ENCODE peak calls at places on chromosomes 3 and 15, in ten cellular contexts. One of them, this sample, is unnamed.

GRCh38 chr3:195708626-195709481 is 11.9 kb upstream of the MUC20 start:
- DNase-seq in activated T-cell treated with anti-CD3 and anti-CD28 coated beads for 1 hour: no peak
- DNase-seq in hypothalamus: no peak
- DNase-seq in endothelial cell of umbilical vein: no peak
- DNase-seq in ACHN: no peak
- DNase-seq in posterior vena cava: no peak
- DNase-seq in aorta: peak
- DNase-seq in HS-27A: no peak
- DNase-seq in cerebellum: no peak
- DNase-seq in T-helper 17 cell: no peak
- DNase-seq in this sample: no peak

GRCh38 chr3:184168363-184169120 is 6.1 kb upstream of the AP2M1 start:
- DNase-seq in cerebellum: no peak
- DNase-seq in HS-27A: no peak
- DNase-seq in T-helper 17 cell: no peak
- DNase-seq in hypothalamus: no peak
- DNase-seq in aorta: no peak
- DNase-seq in ACHN: no peak
- DNase-seq in posterior vena cava: no peak
- DNase-seq in activated T-cell treated with anti-CD3 and anti-CD28 coated beads for 1 hour: no peak
- DNase-seq in endothelial cell of umbilical vein: no peak
- DNase-seq in this sample: no peak

GRCh38 chr15:88932271-88932874 is 19.2 kb upstream of the MFGE8 start:
- DNase-seq in ACHN: no peak
- DNase-seq in endothelial cell of umbilical vein: no peak
- DNase-seq in cerebellum: no peak
- DNase-seq in T-helper 17 cell: no peak
- DNase-seq in hypothalamus: peak
- DNase-seq in HS-27A: no peak
- DNase-seq in posterior vena cava: no peak
- DNase-seq in activated T-cell treated with anti-CD3 and anti-CD28 coated beads for 1 hour: no peak
- DNase-seq in aorta: no peak
- DNase-seq in this sample: no peak

GRCh38 chr3:136893848-136894443 is 31.9 kb downstream of the NCK1 start:
- DNase-seq in ACHN: no peak
- DNase-seq in cerebellum: no peak
- DNase-seq in posterior vena cava: no peak
- DNase-seq in hypothalamus: no peak
- DNase-seq in T-helper 17 cell: no peak
- DNase-seq in endothelial cell of umbilical vein: peak
- DNase-seq in HS-27A: no peak
- DNase-seq in aorta: no peak
- DNase-seq in activated T-cell treated with anti-CD3 and anti-CD28 coated beads for 1 hour: no peak
- DNase-seq in this sample: no peak

GRCh38 chr15:60576515-60576914 is 97.6 kb upstream of the ICE2 start:
- DNase-seq in T-helper 17 cell: no peak
- DNase-seq in posterior vena cava: no peak
- DNase-seq in cerebellum: no peak
- DNase-seq in endothelial cell of umbilical vein: no peak
- DNase-seq in hypothalamus: no peak
- DNase-seq in ACHN: no peak
- DNase-seq in aorta: no peak
- DNase-seq in HS-27A: no peak
- DNase-seq in activated T-cell treated with anti-CD3 and anti-CD28 coated beads for 1 hour: no peak
- DNase-seq in this sample: no peak

GRCh38 chr3:137110392-137110996 is 152.7 kb downstream of the IL20RB start:
- DNase-seq in endothelial cell of umbilical vein: peak
- DNase-seq in aorta: no peak
- DNase-seq in ACHN: peak
- DNase-seq in T-helper 17 cell: no peak
- DNase-seq in hypothalamus: no peak
- DNase-seq in HS-27A: no peak
- DNase-seq in posterior vena cava: no peak
- DNase-seq in cerebellum: peak
- DNase-seq in activated T-cell treated with anti-CD3 and anti-CD28 coated beads for 1 hour: no peak
- DNase-seq in this sample: no peak

GRCh38 chr3:11371758-11372157 is 99.6 kb downstream of the ATG7 start:
- DNase-seq in endothelial cell of umbilical vein: no peak
- DNase-seq in posterior vena cava: no peak
- DNase-seq in cerebellum: no peak
- DNase-seq in ACHN: no peak
- DNase-seq in aorta: no peak
- DNase-seq in HS-27A: no peak
- DNase-seq in activated T-cell treated with anti-CD3 and anti-CD28 coated beads for 1 hour: no peak
- DNase-seq in hypothalamus: no peak
- DNase-seq in T-helper 17 cell: no peak
- DNase-seq in this sample: no peak

GRCh38 chr3:191235331-191236314 is 36.6 kb downstream of the OSTN start:
- DNase-seq in T-helper 17 cell: no peak
- DNase-seq in ACHN: no peak
- DNase-seq in aorta: no peak
- DNase-seq in posterior vena cava: no peak
- DNase-seq in hypothalamus: no peak
- DNase-seq in endothelial cell of umbilical vein: no peak
- DNase-seq in HS-27A: peak
- DNase-seq in cerebellum: no peak
- DNase-seq in activated T-cell treated with anti-CD3 and anti-CD28 coated beads for 1 hour: no peak
- DNase-seq in this sample: no peak

GRCh38 chr3:146148468-146148931 is 12.5 kb downstream of the PLOD2 start:
- DNase-seq in HS-27A: no peak
- DNase-seq in activated T-cell treated with anti-CD3 and anti-CD28 coated beads for 1 hour: no peak
- DNase-seq in cerebellum: no peak
- DNase-seq in ACHN: peak
- DNase-seq in posterior vena cava: no peak
- DNase-seq in endothelial cell of umbilical vein: peak
- DNase-seq in hypothalamus: no peak
- DNase-seq in T-helper 17 cell: no peak
- DNase-seq in aorta: no peak
- DNase-seq in this sample: no peak

GRCh38 chr15:85618956-85619491 is 175.7 kb downstream of the KLHL25 start:
- DNase-seq in hypothalamus: peak
- DNase-seq in cerebellum: no peak
- DNase-seq in T-helper 17 cell: peak
- DNase-seq in aorta: peak
- DNase-seq in activated T-cell treated with anti-CD3 and anti-CD28 coated beads for 1 hour: peak
- DNase-seq in posterior vena cava: peak
- DNase-seq in ACHN: peak
- DNase-seq in HS-27A: peak
- DNase-seq in endothelial cell of umbilical vein: peak
- DNase-seq in this sample: no peak

GRCh38 chr3:76753599-76753998 is 286.3 kb upstream of the ROBO2 start:
- DNase-seq in cerebellum: no peak
- DNase-seq in ACHN: peak
- DNase-seq in activated T-cell treated with anti-CD3 and anti-CD28 coated beads for 1 hour: no peak
- DNase-seq in HS-27A: no peak
- DNase-seq in aorta: no peak
- DNase-seq in hypothalamus: no peak
- DNase-seq in posterior vena cava: no peak
- DNase-seq in endothelial cell of umbilical vein: no peak
- DNase-seq in T-helper 17 cell: no peak
- DNase-seq in this sample: no peak

GRCh38 chr15:61137139-61137792 is 91.8 kb downstream of the RORA start:
- DNase-seq in posterior vena cava: no peak
- DNase-seq in aorta: no peak
- DNase-seq in hypothalamus: no peak
- DNase-seq in T-helper 17 cell: no peak
- DNase-seq in activated T-cell treated with anti-CD3 and anti-CD28 coated beads for 1 hour: no peak
- DNase-seq in cerebellum: no peak
- DNase-seq in HS-27A: no peak
- DNase-seq in endothelial cell of umbilical vein: no peak
- DNase-seq in ACHN: no peak
- DNase-seq in this sample: no peak

GRCh38 chr15:67456677-67457529 is 64.0 kb upstream of the C15orf61 start:
- DNase-seq in T-helper 17 cell: peak
- DNase-seq in cerebellum: peak
- DNase-seq in posterior vena cava: peak
- DNase-seq in hypothalamus: peak
- DNase-seq in aorta: peak
- DNase-seq in activated T-cell treated with anti-CD3 and anti-CD28 coated beads for 1 hour: peak
- DNase-seq in HS-27A: peak
- DNase-seq in ACHN: peak
- DNase-seq in endothelial cell of umbilical vein: peak
- DNase-seq in this sample: peak

GRCh38 chr3:141414141-141414689 is 45.9 kb downstream of the ZBTB38 start:
- DNase-seq in endothelial cell of umbilical vein: no peak
- DNase-seq in T-helper 17 cell: no peak
- DNase-seq in aorta: no peak
- DNase-seq in ACHN: no peak
- DNase-seq in activated T-cell treated with anti-CD3 and anti-CD28 coated beads for 1 hour: no peak
- DNase-seq in HS-27A: no peak
- DNase-seq in posterior vena cava: no peak
- DNase-seq in hypothalamus: no peak
- DNase-seq in cerebellum: no peak
- DNase-seq in this sample: no peak

GRCh38 chr15:68412218-68412617 is 19.7 kb downstream of the ITGA11 start:
- DNase-seq in ACHN: no peak
- DNase-seq in aorta: peak
- DNase-seq in HS-27A: no peak
- DNase-seq in T-helper 17 cell: no peak
- DNase-seq in cerebellum: no peak
- DNase-seq in activated T-cell treated with anti-CD3 and anti-CD28 coated beads for 1 hour: no peak
- DNase-seq in posterior vena cava: peak
- DNase-seq in hypothalamus: no peak
- DNase-seq in endothelial cell of umbilical vein: no peak
- DNase-seq in this sample: no peak

GRCh38 chr3:30370681-30371271 is 235.6 kb upstream of the TGFBR2 start:
- DNase-seq in HS-27A: peak
- DNase-seq in posterior vena cava: no peak
- DNase-seq in T-helper 17 cell: no peak
- DNase-seq in activated T-cell treated with anti-CD3 and anti-CD28 coated beads for 1 hour: no peak
- DNase-seq in endothelial cell of umbilical vein: peak
- DNase-seq in hypothalamus: no peak
- DNase-seq in aorta: no peak
- DNase-seq in cerebellum: no peak
- DNase-seq in ACHN: no peak
- DNase-seq in this sample: no peak

GRCh38 chr3:122391674-122392446 is 7.9 kb downstream of the FAM162A start:
- DNase-seq in HS-27A: no peak
- DNase-seq in aorta: no peak
- DNase-seq in ACHN: no peak
- DNase-seq in posterior vena cava: no peak
- DNase-seq in cerebellum: no peak
- DNase-seq in T-helper 17 cell: no peak
- DNase-seq in endothelial cell of umbilical vein: no peak
- DNase-seq in hypothalamus: no peak
- DNase-seq in activated T-cell treated with anti-CD3 and anti-CD28 coated beads for 1 hour: no peak
- DNase-seq in this sample: no peak

GRCh38 chr15:33985287-33985686 is 17.0 kb downstream of the CHRM5 start:
- DNase-seq in activated T-cell treated with anti-CD3 and anti-CD28 coated beads for 1 hour: no peak
- DNase-seq in endothelial cell of umbilical vein: no peak
- DNase-seq in aorta: no peak
- DNase-seq in T-helper 17 cell: no peak
- DNase-seq in cerebellum: no peak
- DNase-seq in ACHN: peak
- DNase-seq in hypothalamus: no peak
- DNase-seq in posterior vena cava: no peak
- DNase-seq in HS-27A: peak
- DNase-seq in this sample: no peak

GRCh38 chr3:33883538-33884203 is 85.2 kb downstream of the PDCD6IP start:
- DNase-seq in posterior vena cava: no peak
- DNase-seq in hypothalamus: no peak
- DNase-seq in HS-27A: peak
- DNase-seq in cerebellum: peak
- DNase-seq in activated T-cell treated with anti-CD3 and anti-CD28 coated beads for 1 hour: no peak
- DNase-seq in aorta: no peak
- DNase-seq in ACHN: peak
- DNase-seq in endothelial cell of umbilical vein: peak
- DNase-seq in T-helper 17 cell: no peak
- DNase-seq in this sample: no peak

GRCh38 chr15:73555080-73555479 is 78.1 kb downstream of the NPTN start:
- DNase-seq in activated T-cell treated with anti-CD3 and anti-CD28 coated beads for 1 hour: no peak
- DNase-seq in posterior vena cava: no peak
- DNase-seq in cerebellum: no peak
- DNase-seq in ACHN: no peak
- DNase-seq in aorta: no peak
- DNase-seq in hypothalamus: no peak
- DNase-seq in T-helper 17 cell: no peak
- DNase-seq in HS-27A: no peak
- DNase-seq in endothelial cell of umbilical vein: no peak
- DNase-seq in this sample: no peak

GRCh38 chr3:174270841-174271240 is 588.3 kb upstream of the NAALADL2 start:
- DNase-seq in hypothalamus: no peak
- DNase-seq in T-helper 17 cell: no peak
- DNase-seq in ACHN: no peak
- DNase-seq in HS-27A: no peak
- DNase-seq in posterior vena cava: no peak
- DNase-seq in activated T-cell treated with anti-CD3 and anti-CD28 coated beads for 1 hour: no peak
- DNase-seq in cerebellum: no peak
- DNase-seq in aorta: no peak
- DNase-seq in endothelial cell of umbilical vein: no peak
- DNase-seq in this sample: no peak

GRCh38 chr15:81752974-81753373 is 292.8 kb downstream of the MEX3B start:
- DNase-seq in hypothalamus: no peak
- DNase-seq in ACHN: no peak
- DNase-seq in aorta: no peak
- DNase-seq in endothelial cell of umbilical vein: no peak
- DNase-seq in cerebellum: no peak
- DNase-seq in T-helper 17 cell: no peak
- DNase-seq in activated T-cell treated with anti-CD3 and anti-CD28 coated beads for 1 hour: no peak
- DNase-seq in posterior vena cava: no peak
- DNase-seq in HS-27A: no peak
- DNase-seq in this sample: no peak

GRCh38 chr3:18246336-18247060 is 178.6 kb downstream of the SATB1 start:
- DNase-seq in endothelial cell of umbilical vein: no peak
- DNase-seq in hypothalamus: no peak
- DNase-seq in T-helper 17 cell: no peak
- DNase-seq in cerebellum: no peak
- DNase-seq in activated T-cell treated with anti-CD3 and anti-CD28 coated beads for 1 hour: no peak
- DNase-seq in ACHN: no peak
- DNase-seq in HS-27A: no peak
- DNase-seq in posterior vena cava: no peak
- DNase-seq in aorta: no peak
- DNase-seq in this sample: no peak

GRCh38 chr3:77039606-77040553 is at the start of gene ROBO2:
- DNase-seq in hypothalamus: no peak
- DNase-seq in endothelial cell of umbilical vein: no peak
- DNase-seq in T-helper 17 cell: no peak
- DNase-seq in cerebellum: peak
- DNase-seq in HS-27A: no peak
- DNase-seq in activated T-cell treated with anti-CD3 and anti-CD28 coated beads for 1 hour: no peak
- DNase-seq in posterior vena cava: no peak
- DNase-seq in aorta: peak
- DNase-seq in ACHN: no peak
- DNase-seq in this sample: peak

GRCh38 chr3:29083607-29084120 is 197.2 kb upstream of the RBMS3 start:
- DNase-seq in activated T-cell treated with anti-CD3 and anti-CD28 coated beads for 1 hour: no peak
- DNase-seq in endothelial cell of umbilical vein: peak
- DNase-seq in ACHN: no peak
- DNase-seq in HS-27A: no peak
- DNase-seq in T-helper 17 cell: no peak
- DNase-seq in cerebellum: no peak
- DNase-seq in aorta: no peak
- DNase-seq in posterior vena cava: no peak
- DNase-seq in hypothalamus: no peak
- DNase-seq in this sample: no peak

GRCh38 chr3:39457361-39457760 is 10.1 kb upstream of the MOBP start:
- DNase-seq in ACHN: no peak
- DNase-seq in T-helper 17 cell: no peak
- DNase-seq in aorta: no peak
- DNase-seq in posterior vena cava: no peak
- DNase-seq in activated T-cell treated with anti-CD3 and anti-CD28 coated beads for 1 hour: no peak
- DNase-seq in HS-27A: no peak
- DNase-seq in endothelial cell of umbilical vein: no peak
- DNase-seq in cerebellum: no peak
- DNase-seq in hypothalamus: no peak
- DNase-seq in this sample: no peak

GRCh38 chr3:173681188-173681587 is 283.6 kb downstream of the NLGN1 start:
- DNase-seq in endothelial cell of umbilical vein: no peak
- DNase-seq in T-helper 17 cell: no peak
- DNase-seq in activated T-cell treated with anti-CD3 and anti-CD28 coated beads for 1 hour: no peak
- DNase-seq in hypothalamus: no peak
- DNase-seq in ACHN: no peak
- DNase-seq in HS-27A: no peak
- DNase-seq in aorta: no peak
- DNase-seq in cerebellum: no peak
- DNase-seq in posterior vena cava: no peak
- DNase-seq in this sample: no peak

GRCh38 chr15:88949734-88950400 is 36.7 kb upstream of the MFGE8 start:
- DNase-seq in hypothalamus: no peak
- DNase-seq in cerebellum: no peak
- DNase-seq in endothelial cell of umbilical vein: no peak
- DNase-seq in HS-27A: no peak
- DNase-seq in ACHN: no peak
- DNase-seq in activated T-cell treated with anti-CD3 and anti-CD28 coated beads for 1 hour: no peak
- DNase-seq in aorta: no peak
- DNase-seq in T-helper 17 cell: no peak
- DNase-seq in posterior vena cava: no peak
- DNase-seq in this sample: no peak